ENCODE peak calls at places on chromosome 17, in seven cellular contexts. Q, G, B, A, D, F and N are unnamed samples.
A peak's percentile ranks its signal among the peaks of the same experiment; 100 is the strongest.

GRCh38 chr17:74089869-74090464 is 113.5 kb upstream of the RPL38 start:
- DNase-seq in G (peak; percentile 78), Q (no peak), F (peak; percentile 75), B (no peak), A (peak; percentile 67), D (peak; percentile 79), N (no peak)

GRCh38 chr17:9121186-9121820 is 100.0 kb downstream of the NTN1 start:
- DNase-seq in Q (no peak), F (peak; percentile 12), D (no peak), G (no peak), A (no peak), B (no peak), N (no peak)

GRCh38 chr17:31919802-31920525 is 16.8 kb upstream of the SUZ12 start:
- DNase-seq in A (peak; percentile 41), B (no peak), F (no peak), Q (no peak), D (no peak), G (no peak), N (no peak)

GRCh38 chr17:80968602-80969029 is 23.0 kb upstream of the CHMP6 start:
- DNase-seq in F (no peak), D (no peak), A (peak; percentile 25), Q (no peak), B (peak; percentile 64), G (no peak), N (no peak)

GRCh38 chr17:37506678-37507077 is 17.0 kb downstream of the DUSP14 start:
- DNase-seq in B (no peak), G (peak; percentile 77), Q (no peak), A (peak; percentile 40), F (peak; percentile 57), D (peak; percentile 76), N (no peak)

GRCh38 chr17:19237389-19238166 is 412 bp downstream of the EPN2 start:
- DNase-seq in A (no peak), F (no peak), Q (no peak), D (peak; percentile 51), B (no peak), G (peak; percentile 72), N (peak; percentile 89)

GRCh38 chr17:60863892-60864673 is 186.4 kb downstream of the BCAS3 start:
- DNase-seq in B (no peak), A (peak; percentile 48), D (no peak), G (no peak), Q (peak; percentile 3), F (peak; percentile 76), N (no peak)

GRCh38 chr17:55430531-55431228 is 9.0 kb upstream of the MMD start:
- DNase-seq in B (no peak), A (no peak), D (peak; percentile 50), G (no peak), Q (no peak), F (no peak), N (no peak)

GRCh38 chr17:58556833-58557250 is 42.4 kb upstream of the MTMR4 start:
- DNase-seq in D (no peak), B (no peak), F (peak; percentile 53), G (peak; percentile 59), A (no peak), Q (no peak), N (no peak)

GRCh38 chr17:31511176-31511540 is 119.7 kb downstream of the RAB11FIP4 start:
- DNase-seq in B (no peak), A (no peak), D (no peak), G (no peak), Q (no peak), F (no peak), N (no peak)

GRCh38 chr17:9451919-9452318 is 123.7 kb downstream of the STX8 start:
- DNase-seq in Q (no peak), F (no peak), D (peak; percentile 36), G (no peak), A (no peak), B (no peak), N (no peak)

GRCh38 chr17:61444075-61444474 is 8.1 kb upstream of the TBX4 start:
- DNase-seq in Q (no peak), F (no peak), G (no peak), B (no peak), D (no peak), A (no peak), N (no peak)

GRCh38 chr17:7903154-7904103 is 12.7 kb downstream of the RNF227 start:
- DNase-seq in B (no peak), Q (no peak), F (no peak), D (no peak), G (peak; percentile 52), A (no peak), N (no peak)

GRCh38 chr17:72852267-72852945 is 240.1 kb downstream of the SLC39A11 start:
- DNase-seq in A (no peak), F (no peak), Q (no peak), G (no peak), D (peak; percentile 38), B (no peak), N (no peak)

GRCh38 chr17:57890857-57891232 is 41.0 kb upstream of the MRPS23 start:
- DNase-seq in A (no peak), D (no peak), G (no peak), B (no peak), F (no peak), Q (no peak), N (no peak)

GRCh38 chr17:835263-835662 is 53.1 kb downstream of the MRM3 start:
- DNase-seq in D (no peak), A (peak; percentile 95), Q (peak; percentile 99), F (no peak), B (peak; percentile 54), G (peak; percentile 46), N (no peak)

GRCh38 chr17:7004398-7005253 is 7.8 kb upstream of the RNASEK start:
- DNase-seq in A (peak; percentile 68), D (peak; percentile 85), B (no peak), Q (no peak), F (peak; percentile 72), G (peak; percentile 78), N (no peak)

GRCh38 chr17:46943511-46944393 is 20.8 kb downstream of the GOSR2 start:
- DNase-seq in D (no peak), B (peak; percentile 25), F (peak; percentile 14), Q (no peak), G (peak; percentile 49), A (peak; percentile 38), N (no peak)

GRCh38 chr17:78999947-79000395 is 9.6 kb downstream of the CANT1 start:
- DNase-seq in G (no peak), D (no peak), A (no peak), B (no peak), Q (no peak), F (no peak), N (peak; percentile 73)

GRCh38 chr17:31627960-31628359 is 231.1 kb downstream of the COPRS start:
- DNase-seq in B (no peak), F (no peak), A (no peak), Q (peak; percentile 56), G (no peak), D (no peak), N (no peak)

GRCh38 chr17:38815576-38816193 is 9.4 kb downstream of the CWC25 start:
- DNase-seq in G (no peak), A (peak; percentile 52), B (no peak), F (peak; percentile 37), D (peak; percentile 68), Q (no peak), N (no peak)
- TF ChIP-seq CTCF in G (peak; percentile 15), A (peak; percentile 41), B (no peak), F (no peak), D (peak; percentile 24), Q (peak; percentile 55), N (no peak)

GRCh38 chr17:49358638-49359247 is 3.3 kb downstream of the ZNF652 start:
- DNase-seq in Q (no peak), G (no peak), B (no peak), A (peak; percentile 9), F (peak; percentile 37), D (no peak), N (peak; percentile 21)
- H3K4me3 ChIP-seq in Q (no peak overlapping the region), G (no peak overlapping the region), B (no peak overlapping the region), A (no peak overlapping the region), F (no peak overlapping the region), D (no peak overlapping the region), N (no peak overlapping the region)

GRCh38 chr17:44677136-44677535 is 12.4 kb downstream of the CCDC43 start:
- DNase-seq in G (no peak), F (no peak), B (no peak), D (no peak), Q (peak; percentile 49), A (no peak), N (no peak)

GRCh38 chr17:44673893-44674292 is 15.7 kb downstream of the CCDC43 start:
- DNase-seq in G (no peak), B (no peak), F (no peak), D (no peak), Q (no peak), A (no peak), N (no peak)

DNA sequence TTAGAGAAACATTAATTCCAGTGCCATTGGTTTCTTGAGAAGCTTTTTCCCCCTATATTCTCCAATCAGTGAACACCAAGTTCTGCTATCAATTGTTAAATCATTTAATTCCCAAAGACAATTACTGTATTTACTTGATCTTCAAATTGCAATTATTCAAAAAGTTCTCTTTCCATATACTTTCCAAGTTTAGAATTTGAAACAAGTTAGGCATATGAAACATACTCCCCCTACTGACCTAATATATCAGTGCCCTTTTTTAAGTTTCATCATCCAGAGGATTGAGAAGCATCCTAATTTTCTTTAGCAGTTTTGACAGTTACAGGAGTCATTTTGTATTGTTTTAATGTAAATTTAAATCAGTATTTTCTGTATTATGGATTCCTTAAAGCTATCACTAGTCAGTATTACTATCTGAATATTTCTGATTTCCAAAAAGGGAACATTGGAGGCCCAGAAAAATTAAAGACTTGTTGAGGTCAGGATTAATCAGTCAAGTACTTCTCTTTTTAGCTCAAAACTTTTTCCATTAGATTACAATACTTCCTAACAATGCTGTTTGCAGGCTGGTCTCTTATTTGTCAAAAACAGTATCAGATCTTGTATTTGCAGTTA is 16.3 kb downstream of the MEIOC start:
- DNase-seq in F (peak; percentile 44), Q (peak; percentile 12), G (peak; percentile 3), B (no peak), D (peak; percentile 42), A (peak; percentile 52), N (no peak)
- TF ChIP-seq CTCF in F (peak; percentile 32), Q (peak; percentile 64), G (peak; percentile 74), B (no peak), D (peak; percentile 74), A (peak; percentile 68), N (no peak)

GRCh38 chr17:29293890-29294579 is at the start of gene NUFIP2:
- DNase-seq in Q (peak; percentile 93), B (peak; percentile 99), D (peak; percentile 100), F (peak; percentile 100), G (peak; percentile 99), A (peak; percentile 99), N (peak; percentile 100)

GRCh38 chr17:29291163-29291752 is 2.7 kb downstream of the NUFIP2 start:
- DNase-seq in F (peak; percentile 88), A (peak; percentile 78), G (peak; percentile 75), D (peak; percentile 79), Q (peak; percentile 22), B (no peak), N (no peak)

GRCh38 chr17:29292992-29293889 is 707 bp downstream of the NUFIP2 start:
- DNase-seq in G (peak; percentile 86), Q (no peak), D (peak; percentile 61), B (peak; percentile 58), A (peak; percentile 65), F (peak; percentile 87), N (peak; percentile 94)

GRCh38 chr17:29292071-29292991 is 1.6 kb downstream of the NUFIP2 start:
- DNase-seq in F (peak; percentile 76), D (peak; percentile 54), G (peak; percentile 78), A (peak; percentile 62), B (peak; percentile 70), Q (no peak), N (peak; percentile 75)

DNA sequence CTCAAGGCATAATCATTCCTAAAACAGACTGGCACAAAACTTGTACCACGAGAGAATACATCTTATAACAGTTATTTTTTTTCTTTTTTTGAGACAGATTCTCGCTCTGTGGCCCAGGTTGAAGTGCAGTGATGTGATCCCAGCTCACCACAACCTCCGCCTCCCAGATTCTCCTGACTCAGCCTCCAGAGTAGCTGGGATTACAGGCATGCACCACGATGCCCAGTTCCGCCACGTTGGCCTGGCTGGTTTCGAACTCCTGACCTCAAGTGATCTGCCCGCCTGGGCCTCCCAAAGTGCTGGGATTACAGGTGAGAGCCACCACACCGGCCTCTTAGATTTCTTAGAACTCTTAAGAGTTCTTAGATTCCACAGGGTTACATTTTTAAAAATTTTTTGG is 4.1 kb downstream of the NUFIP2 start:
- DNase-seq in F (no peak), Q (no peak), B (no peak), G (no peak), D (no peak), A (no peak), N (no peak)
- H3K4me3 ChIP-seq in F (peak overlapping the region; percentile 84), Q (no peak overlapping the region), B (no peak overlapping the region), G (no peak overlapping the region), D (peak overlapping the region; percentile 72), A (no peak overlapping the region), N (no peak overlapping the region)